ENCODE peak calls at places on chromosomes 3 and 15, in four cellular contexts. One of them, this sample, is unnamed.

GRCh38 chr15:74432271-74432967 is 1.3 kb downstream of the SEMA7A start:
- DNase-seq in GM23248: peak
- DNase-seq in tibial artery: no peak
- DNase-seq in AG08396: no peak
- DNase-seq in this sample: no peak

GRCh38 chr3:136193273-136194043 is 2.7 kb downstream of the MSL2 start:
- DNase-seq in GM23248: peak
- DNase-seq in tibial artery: no peak
- DNase-seq in AG08396: no peak
- DNase-seq in this sample: no peak

GRCh38 chr3:115279939-115280338 is 132.9 kb upstream of the ZBTB20 start:
- DNase-seq in GM23248: peak
- DNase-seq in tibial artery: no peak
- DNase-seq in AG08396: no peak
- DNase-seq in this sample: no peak

GRCh38 chr3:62159693-62160092 is 213.7 kb downstream of the FEZF2 start:
- DNase-seq in GM23248: peak
- DNase-seq in tibial artery: peak
- DNase-seq in AG08396: peak
- DNase-seq in this sample: no peak

GRCh38 chr3:134937256-134938023 is 142.4 kb downstream of the EPHB1 start:
- DNase-seq in GM23248: no peak
- DNase-seq in tibial artery: no peak
- DNase-seq in AG08396: no peak
- DNase-seq in this sample: no peak

GRCh38 chr3:14331273-14331672 is 71.1 kb upstream of the SLC6A6 start:
- DNase-seq in GM23248: no peak
- DNase-seq in tibial artery: no peak
- DNase-seq in AG08396: no peak
- DNase-seq in this sample: no peak

GRCh38 chr3:69460034-69460433 is 74.1 kb upstream of the FRMD4B start:
- DNase-seq in GM23248: no peak
- DNase-seq in tibial artery: no peak
- DNase-seq in AG08396: no peak
- DNase-seq in this sample: no peak

GRCh38 chr3:116569611-116570010 is 124.3 kb upstream of the LSAMP start:
- DNase-seq in GM23248: no peak
- DNase-seq in tibial artery: no peak
- DNase-seq in AG08396: no peak
- DNase-seq in this sample: no peak

GRCh38 chr3:184443364-184443763 is 63.5 kb downstream of the CHRD start:
- DNase-seq in GM23248: peak
- DNase-seq in tibial artery: no peak
- DNase-seq in AG08396: no peak
- DNase-seq in this sample: no peak

GRCh38 chr3:182618981-182619591 is 174.2 kb upstream of the ATP11B start:
- DNase-seq in GM23248: peak
- DNase-seq in tibial artery: no peak
- DNase-seq in AG08396: no peak
- DNase-seq in this sample: no peak

GRCh38 chr15:94670436-94671034 is 439.2 kb downstream of the MCTP2 start:
- DNase-seq in GM23248: peak
- DNase-seq in tibial artery: no peak
- DNase-seq in AG08396: peak
- DNase-seq in this sample: peak

GRCh38 chr3:37072892-37073291 is 79.6 kb downstream of the MLH1 start:
- DNase-seq in GM23248: peak
- DNase-seq in tibial artery: no peak
- DNase-seq in AG08396: peak
- DNase-seq in this sample: peak

GRCh38 chr3:150106752-150107428 is 136.2 kb upstream of the PFN2 start:
- DNase-seq in GM23248: peak
- DNase-seq in tibial artery: no peak
- DNase-seq in AG08396: peak
- DNase-seq in this sample: peak

GRCh38 chr3:127214990-127215389 is 22.1 kb downstream of the PRR23E start:
- DNase-seq in GM23248: peak
- DNase-seq in tibial artery: peak
- DNase-seq in AG08396: no peak
- DNase-seq in this sample: no peak

GRCh38 chr3:27632431-27633223 is 89.5 kb downstream of the EOMES start:
- DNase-seq in GM23248: peak
- DNase-seq in tibial artery: peak
- DNase-seq in AG08396: peak
- DNase-seq in this sample: no peak

GRCh38 chr3:19216669-19217337 is 68.5 kb downstream of the KCNH8 start:
- DNase-seq in GM23248: no peak
- DNase-seq in tibial artery: peak
- DNase-seq in AG08396: no peak
- DNase-seq in this sample: no peak

GRCh38 chr3:129829640-129830039 is 63.9 kb downstream of the TMCC1 start:
- DNase-seq in GM23248: peak
- DNase-seq in tibial artery: peak
- DNase-seq in AG08396: peak
- DNase-seq in this sample: peak

GRCh38 chr15:77830041-77830440 is 197.3 kb upstream of the LINGO1 start:
- DNase-seq in GM23248: peak
- DNase-seq in tibial artery: no peak
- DNase-seq in AG08396: no peak
- DNase-seq in this sample: no peak

GRCh38 chr3:88467191-88467590 is 317.4 kb downstream of the C3orf38 start:
- DNase-seq in GM23248: no peak
- DNase-seq in tibial artery: no peak
- DNase-seq in AG08396: no peak
- DNase-seq in this sample: no peak

GRCh38 chr3:124281453-124282316 is 289.8 kb upstream of the ROPN1 start:
- DNase-seq in GM23248: peak
- DNase-seq in tibial artery: no peak
- DNase-seq in AG08396: peak
- DNase-seq in this sample: no peak

GRCh38 chr15:29601811-29602210 is 220.5 kb downstream of the TJP1 start:
- DNase-seq in GM23248: no peak
- DNase-seq in tibial artery: no peak
- DNase-seq in AG08396: no peak
- DNase-seq in this sample: no peak

GRCh38 chr3:97111237-97111636 is 296.8 kb downstream of the EPHA6 start:
- DNase-seq in GM23248: no peak
- DNase-seq in tibial artery: no peak
- DNase-seq in AG08396: no peak
- DNase-seq in this sample: no peak

GRCh38 chr3:132351222-132351806 is 34.1 kb downstream of the ACP3 start:
- DNase-seq in GM23248: no peak
- DNase-seq in tibial artery: no peak
- DNase-seq in AG08396: no peak
- DNase-seq in this sample: no peak

GRCh38 chr15:90864507-90864906 is 3.9 kb upstream of the FURIN start:
- DNase-seq in GM23248: no peak
- DNase-seq in tibial artery: no peak
- DNase-seq in AG08396: no peak
- DNase-seq in this sample: no peak

GRCh38 chr15:56095406-56095805 is 102.0 kb upstream of the NEDD4 start:
- DNase-seq in GM23248: no peak
- DNase-seq in tibial artery: no peak
- DNase-seq in AG08396: no peak
- DNase-seq in this sample: no peak

GRCh38 chr3:193841581-193841980 is 248.6 kb downstream of the OPA1 start:
- DNase-seq in GM23248: no peak
- DNase-seq in tibial artery: no peak
- DNase-seq in AG08396: no peak
- DNase-seq in this sample: no peak

GRCh38 chr15:77864211-77865105 is 213.1 kb downstream of the TBC1D2B start:
- DNase-seq in GM23248: no peak
- DNase-seq in tibial artery: no peak
- DNase-seq in AG08396: no peak
- DNase-seq in this sample: no peak

GRCh38 chr3:114432356-114432755 is 138.5 kb downstream of the TIGIT start:
- DNase-seq in GM23248: no peak
- DNase-seq in tibial artery: no peak
- DNase-seq in AG08396: no peak
- DNase-seq in this sample: no peak

GRCh38 chr15:84810073-84810840 is 6.9 kb upstream of the ALPK3 start:
- DNase-seq in GM23248: peak
- DNase-seq in tibial artery: no peak
- DNase-seq in AG08396: peak
- DNase-seq in this sample: no peak

GRCh38 chr3:66539466-66539989 is 38.7 kb upstream of the LRIG1 start:
- DNase-seq in GM23248: no peak
- DNase-seq in tibial artery: no peak
- DNase-seq in AG08396: no peak
- DNase-seq in this sample: peak

GRCh38 chr3:16319307-16319706 is 54.3 kb downstream of the OXNAD1 start:
- DNase-seq in GM23248: no peak
- DNase-seq in tibial artery: no peak
- DNase-seq in AG08396: no peak
- DNase-seq in this sample: no peak

GRCh38 chr3:51075221-51075775 is 309.8 kb upstream of the MANF start:
- DNase-seq in GM23248: no peak
- DNase-seq in tibial artery: no peak
- DNase-seq in AG08396: no peak
- DNase-seq in this sample: no peak

This sample was measured in SK-N-MC.